ENCODE peak calls at places on chromosomes 5 and 9, in ten cellular contexts. H is left ventricle myocardium inferior, S is psoas muscle, C is COR-L47, Z is stomach, N is GM03348, V is bronchial epithelial cell, R is NCI-H748 treated with DMSO at 0.1 percent for 48 hours, J is breast epithelium, M is left cardiac atrium. F is an unnamed sample.

GRCh38 chr5:33549982-33550567 is 109.3 kb downstream of the TARS1 start:
- DNase-seq in J (no peak), Z (no peak), M (no peak), R (no peak), S (no peak), H (no peak), V (no peak), C (no peak), N (no peak), F (no peak)

GRCh38 chr9:127574089-127574921 is 37.8 kb upstream of the STXBP1 start:
- DNase-seq in V (peak), Z (peak), N (peak), H (no peak), J (peak), R (peak), M (peak), C (peak), S (no peak), F (no peak)

GRCh38 chr5:33701251-33701650 is 190.5 kb downstream of the ADAMTS12 start:
- DNase-seq in R (no peak), N (peak), V (no peak), M (no peak), Z (no peak), H (no peak), C (no peak), S (no peak), J (no peak), F (no peak)

GRCh38 chr5:159155960-159156359 is 53.4 kb downstream of the RNF145 start:
- DNase-seq in M (no peak), N (no peak), S (no peak), V (no peak), C (no peak), Z (no peak), J (no peak), R (no peak), H (no peak), F (no peak)

GRCh38 chr5:119315516-119315949 is 40.3 kb upstream of the TNFAIP8 start:
- DNase-seq in V (peak), J (no peak), H (no peak), C (peak), S (no peak), N (peak), M (no peak), R (no peak), Z (no peak), F (no peak)

GRCh38 chr5:126335871-126336270 is 87.3 kb upstream of the GRAMD2B start:
- DNase-seq in V (no peak), Z (no peak), S (no peak), J (no peak), C (no peak), H (no peak), N (peak), R (no peak), M (no peak), F (no peak)

GRCh38 chr9:133727277-133727875 is 10.8 kb downstream of the SARDH start:
- DNase-seq in J (peak), H (no peak), N (no peak), M (no peak), R (no peak), S (no peak), Z (no peak), V (no peak), C (peak), F (no peak)

GRCh38 chr5:145295236-145295635 is 539.9 kb downstream of the PRELID2 start:
- DNase-seq in C (no peak), Z (no peak), R (no peak), S (no peak), N (no peak), M (no peak), V (peak), H (no peak), J (no peak), F (no peak)

GRCh38 chr5:118044169-118044568 is 944.2 kb downstream of the DTWD2 start:
- DNase-seq in N (no peak), M (no peak), S (no peak), Z (no peak), C (no peak), V (no peak), J (no peak), H (no peak), R (no peak), F (no peak)

GRCh38 chr5:148353634-148354033 is 18.3 kb downstream of the SPINK9 start:
- DNase-seq in V (no peak), C (no peak), H (no peak), Z (no peak), J (no peak), R (no peak), N (no peak), M (no peak), S (no peak), F (no peak)

F was measured in heart right ventricle.